ENCODE peak calls at places on chromosomes 12 and 14, in five cellular contexts. P is pancreas; O is PC-3; F is heart right ventricle; A is CD4-positive, alpha-beta T cell. B is an unnamed sample.

GRCh38 chr12:3680919-3681594 is 71.9 kb downstream of the CRACR2A start:
- ATAC-seq in P (peak), O (no peak), F (peak), A (no peak), B (no peak)

GRCh38 chr14:104341532-104342434 is 203.4 kb downstream of the KIF26A start:
- ATAC-seq in P (peak), O (peak), F (peak), A (peak), B (peak)

GRCh38 chr14:105475916-105476845 is 1.6 kb downstream of the CRIP2 start:
- ATAC-seq in P (peak), O (peak), F (peak), A (no peak), B (peak)

GRCh38 chr12:54306925-54307731 is 6.3 kb upstream of the NFE2 start:
- ATAC-seq in P (peak), O (peak), F (peak), A (no peak), B (peak)

GRCh38 chr14:101369194-101369915 is 191.9 kb upstream of the DIO3 start:
- ATAC-seq in P (no peak), O (no peak), F (no peak), A (no peak), B (no peak)

GRCh38 chr12:33671676-33672075 is 232.1 kb upstream of the SYT10 start:
- ATAC-seq in P (no peak), O (peak), F (no peak), A (no peak), B (no peak)

GRCh38 chr12:69062838-69063237 is 129.9 kb upstream of the CPM start:
- ATAC-seq in P (peak), O (no peak), F (no peak), A (no peak), B (no peak)

GRCh38 chr12:56677680-56678079 is 10.4 kb downstream of the PTGES3 start:
- ATAC-seq in P (no peak), O (no peak), F (no peak), A (no peak), B (no peak)

GRCh38 chr12:118346895-118347294 is 25.8 kb downstream of the TAOK3 start:
- ATAC-seq in P (no peak), O (no peak), F (no peak), A (no peak), B (no peak)

GRCh38 chr14:93065272-93065730 is 50.4 kb downstream of the ITPK1 start:
- ATAC-seq in P (no peak), O (peak), F (no peak), A (no peak), B (peak)

GRCh38 chr12:6328045-6328779 is 13.7 kb downstream of the TNFRSF1A start:
- ATAC-seq in P (no peak), O (no peak), F (no peak), A (no peak), B (no peak)

GRCh38 chr12:90842477-90842876 is 112.5 kb downstream of the CCER1 start:
- ATAC-seq in P (no peak), O (no peak), F (no peak), A (no peak), B (peak)

GRCh38 chr14:61188196-61188595 is 92.9 kb downstream of the TMEM30B start:
- ATAC-seq in P (peak), O (peak), F (peak), A (no peak), B (peak)

GRCh38 chr14:23183076-23183475 is 384 bp downstream of the SLC7A8 start:
- ATAC-seq in P (peak), O (peak), F (peak), A (peak), B (no peak)

GRCh38 chr14:104473649-104474574 is 105.7 kb upstream of the C14orf180 start:
- ATAC-seq in P (no peak), O (no peak), F (no peak), A (no peak), B (no peak)

GRCh38 chr14:69317392-69317755 is 57.4 kb downstream of the GALNT16 start:
- ATAC-seq in P (no peak), O (peak), F (peak), A (no peak), B (no peak)

GRCh38 chr14:54329082-54329695 is 67.6 kb upstream of the CDKN3 start:
- ATAC-seq in P (peak), O (peak), F (peak), A (no peak), B (peak)

GRCh38 chr12:74349925-74350324 is 187.7 kb upstream of the ATXN7L3B start:
- ATAC-seq in P (no peak), O (no peak), F (no peak), A (no peak), B (no peak)

GRCh38 chr12:6620137-6620884 is 13.1 kb upstream of the CHD4 start:
- ATAC-seq in P (peak), O (no peak), F (no peak), A (peak), B (peak)

GRCh38 chr12:120887253-120888043 is 16.7 kb downstream of the SPPL3 start:
- ATAC-seq in P (no peak), O (no peak), F (no peak), A (peak), B (no peak)

GRCh38 chr12:85865905-85866304 is 8.2 kb upstream of the NTS start:
- ATAC-seq in P (no peak), O (no peak), F (peak), A (no peak), B (no peak)

GRCh38 chr14:32841698-32842097 is 97.0 kb upstream of the NPAS3 start:
- ATAC-seq in P (no peak), O (no peak), F (no peak), A (no peak), B (no peak)

GRCh38 chr12:16277585-16277984 is at the start of gene SLC15A5:
- ATAC-seq in P (no peak), O (no peak), F (no peak), A (no peak), B (no peak)

GRCh38 chr12:466762-467161 is 7.0 kb downstream of the B4GALNT3 start:
- ATAC-seq in P (no peak), O (no peak), F (no peak), A (no peak), B (no peak)

GRCh38 chr12:54358620-54358944 is 5.7 kb downstream of the GPR84 start:
- ATAC-seq in P (no peak), O (peak), F (no peak), A (no peak), B (no peak)

GRCh38 chr14:71701990-71702389 is 230.2 kb upstream of the RGS6 start:
- ATAC-seq in P (no peak), O (peak), F (no peak), A (no peak), B (peak)

GRCh38 chr12:129413295-129413694 is 490.5 kb downstream of the TMEM132D start:
- ATAC-seq in P (no peak), O (no peak), F (no peak), A (no peak), B (no peak)

GRCh38 chr12:95204141-95204866 is 13.0 kb downstream of the FGD6 start:
- ATAC-seq in P (peak), O (peak), F (peak), A (no peak), B (peak)

GRCh38 chr14:89232366-89233070 is 184.5 kb downstream of the FOXN3 start:
- ATAC-seq in P (no peak), O (no peak), F (no peak), A (no peak), B (peak)

GRCh38 chr12:53173085-53173715 is 7.3 kb upstream of the ZNF740 start:
- ATAC-seq in P (no peak), O (peak), F (no peak), A (no peak), B (peak)

GRCh38 chr14:81164167-81164774 is 56.5 kb downstream of the GTF2A1 start:
- ATAC-seq in P (peak), O (peak), F (peak), A (peak), B (peak)

GRCh38 chr12:72523754-72524153 is 251.6 kb downstream of the TRHDE start:
- ATAC-seq in P (no peak), O (no peak), F (no peak), A (no peak), B (no peak)

GRCh38 chr12:105256011-105256410 is 20.0 kb upstream of the APPL2 start:
- ATAC-seq in P (no peak), O (no peak), F (no peak), A (no peak), B (no peak)

GRCh38 chr14:50012644-50013043 is 103.7 kb downstream of the VCPKMT start:
- ATAC-seq in P (no peak), O (no peak), F (no peak), A (no peak), B (no peak)

GRCh38 chr12:95942532-95943230 is at the start of gene CCDC38:
- ATAC-seq in P (peak), O (peak), F (peak), A (peak), B (peak)

GRCh38 chr12:116552750-116553383 is 6.3 kb upstream of the MAP1LC3B2 start:
- ATAC-seq in P (no peak), O (no peak), F (no peak), A (no peak), B (peak)

GRCh38 chr14:103058209-103059055 is 1.1 kb upstream of the CDC42BPB start:
- ATAC-seq in P (peak), O (peak), F (peak), A (no peak), B (no peak)

GRCh38 chr14:31934767-31935266 is 142.3 kb upstream of the ARHGAP5 start:
- ATAC-seq in P (peak), O (peak), F (peak), A (peak), B (peak)